ENCODE peak calls at places on chromosomes 7 and 10, in four cellular contexts. One of them, this sample, is unnamed.

GRCh38 chr10:49751636-49752510 is 10.2 kb downstream of the OGDHL start:
- DNase-seq in mucosa of descending colon: no peak
- DNase-seq in foreskin fibroblast: no peak
- DNase-seq in left ventricle myocardium inferior: no peak
- DNase-seq in this sample: no peak

GRCh38 chr7:25852249-25852994 is 299.6 kb upstream of the NFE2L3 start:
- DNase-seq in mucosa of descending colon: peak; percentile 71
- DNase-seq in foreskin fibroblast: no peak
- DNase-seq in left ventricle myocardium inferior: no peak
- DNase-seq in this sample: no peak

GRCh38 chr10:23294638-23295247 is 49.9 kb downstream of the C10orf67 start:
- DNase-seq in mucosa of descending colon: no peak
- DNase-seq in foreskin fibroblast: no peak
- DNase-seq in left ventricle myocardium inferior: no peak
- DNase-seq in this sample: peak; percentile 8

GRCh38 chr10:18159596-18159995 is 19.4 kb downstream of the CACNB2 start:
- DNase-seq in mucosa of descending colon: no peak
- DNase-seq in foreskin fibroblast: no peak
- DNase-seq in left ventricle myocardium inferior: no peak
- DNase-seq in this sample: no peak

GRCh38 chr10:111344804-111345203 is 268.0 kb downstream of the ADRA2A start:
- DNase-seq in mucosa of descending colon: no peak
- DNase-seq in foreskin fibroblast: no peak
- DNase-seq in left ventricle myocardium inferior: no peak
- DNase-seq in this sample: no peak

GRCh38 chr10:121368347-121369025 is 229.8 kb downstream of the FGFR2 start:
- DNase-seq in mucosa of descending colon: no peak
- DNase-seq in foreskin fibroblast: no peak
- DNase-seq in left ventricle myocardium inferior: no peak
- DNase-seq in this sample: no peak

GRCh38 chr7:105648561-105649401 is 67.5 kb upstream of the EFCAB10 start:
- DNase-seq in mucosa of descending colon: no peak
- DNase-seq in foreskin fibroblast: no peak
- DNase-seq in left ventricle myocardium inferior: no peak
- DNase-seq in this sample: no peak

GRCh38 chr7:146201945-146202344 is 85.3 kb downstream of the CNTNAP2 start:
- DNase-seq in mucosa of descending colon: no peak
- DNase-seq in foreskin fibroblast: no peak
- DNase-seq in left ventricle myocardium inferior: no peak
- DNase-seq in this sample: no peak

GRCh38 chr7:40965745-40966144 is 737.1 kb downstream of the INHBA start:
- DNase-seq in mucosa of descending colon: no peak
- DNase-seq in foreskin fibroblast: no peak
- DNase-seq in left ventricle myocardium inferior: no peak
- DNase-seq in this sample: no peak

GRCh38 chr7:47803846-47804245 is 144.4 kb downstream of the PKD1L1 start:
- DNase-seq in mucosa of descending colon: no peak
- DNase-seq in foreskin fibroblast: no peak
- DNase-seq in left ventricle myocardium inferior: no peak
- DNase-seq in this sample: no peak

GRCh38 chr10:98260350-98260749 is 7.6 kb downstream of the LOXL4 start:
- DNase-seq in mucosa of descending colon: no peak
- DNase-seq in foreskin fibroblast: no peak
- DNase-seq in left ventricle myocardium inferior: no peak
- DNase-seq in this sample: no peak

GRCh38 chr10:131726460-131726861 is 174.3 kb upstream of the PPP2R2D start:
- DNase-seq in mucosa of descending colon: no peak
- DNase-seq in foreskin fibroblast: no peak
- DNase-seq in left ventricle myocardium inferior: peak; percentile 55
- DNase-seq in this sample: no peak

GRCh38 chr10:132805599-132805998 is 19.7 kb upstream of the NKX6-2 start:
- DNase-seq in mucosa of descending colon: peak; percentile 33
- DNase-seq in foreskin fibroblast: no peak
- DNase-seq in left ventricle myocardium inferior: no peak
- DNase-seq in this sample: no peak

GRCh38 chr7:1681581-1681980 is 11.5 kb downstream of the ELFN1 start:
- DNase-seq in mucosa of descending colon: no peak
- DNase-seq in foreskin fibroblast: no peak
- DNase-seq in left ventricle myocardium inferior: no peak
- DNase-seq in this sample: no peak

GRCh38 chr7:48274662-48275061 is 103.4 kb downstream of the ABCA13 start:
- DNase-seq in mucosa of descending colon: no peak
- DNase-seq in foreskin fibroblast: no peak
- DNase-seq in left ventricle myocardium inferior: no peak
- DNase-seq in this sample: peak; percentile 2

GRCh38 chr10:22631646-22632278 is 82.6 kb downstream of the PIP4K2A start:
- DNase-seq in mucosa of descending colon: no peak
- DNase-seq in foreskin fibroblast: peak; percentile 36
- DNase-seq in left ventricle myocardium inferior: no peak
- DNase-seq in this sample: no peak

GRCh38 chr10:113958631-113959382 is 84.9 kb upstream of the ADRB1 start:
- DNase-seq in mucosa of descending colon: peak; percentile 68
- DNase-seq in foreskin fibroblast: peak; percentile 89
- DNase-seq in left ventricle myocardium inferior: no peak
- DNase-seq in this sample: peak; percentile 93

GRCh38 chr10:116848912-116849270 is 408 bp upstream of the ENO4 start:
- DNase-seq in mucosa of descending colon: peak; percentile 59
- DNase-seq in foreskin fibroblast: no peak
- DNase-seq in left ventricle myocardium inferior: no peak
- DNase-seq in this sample: no peak

GRCh38 chr7:135930565-135931423 is 46.4 kb downstream of the MTPN start:
- DNase-seq in mucosa of descending colon: no peak
- DNase-seq in foreskin fibroblast: peak; percentile 59
- DNase-seq in left ventricle myocardium inferior: no peak
- DNase-seq in this sample: peak; percentile 42

GRCh38 chr7:129385116-129385515 is 49.1 kb upstream of the STRIP2 start:
- DNase-seq in mucosa of descending colon: no peak
- DNase-seq in foreskin fibroblast: no peak
- DNase-seq in left ventricle myocardium inferior: no peak
- DNase-seq in this sample: no peak

GRCh38 chr7:156578978-156579430 is 61.6 kb upstream of the RNF32 start:
- DNase-seq in mucosa of descending colon: no peak
- DNase-seq in foreskin fibroblast: no peak
- DNase-seq in left ventricle myocardium inferior: no peak
- DNase-seq in this sample: no peak

GRCh38 chr7:46713868-46714596 is 793.0 kb upstream of the IGFBP3 start:
- DNase-seq in mucosa of descending colon: no peak
- DNase-seq in foreskin fibroblast: peak; percentile 54
- DNase-seq in left ventricle myocardium inferior: peak; percentile 36
- DNase-seq in this sample: no peak

GRCh38 chr10:3735175-3735574 is 49.8 kb downstream of the KLF6 start:
- DNase-seq in mucosa of descending colon: peak; percentile 49
- DNase-seq in foreskin fibroblast: no peak
- DNase-seq in left ventricle myocardium inferior: no peak
- DNase-seq in this sample: no peak

GRCh38 chr7:76302299-76303056 is at the start of gene HSPB1:
- DNase-seq in mucosa of descending colon: peak; percentile 93
- DNase-seq in foreskin fibroblast: peak; percentile 89
- DNase-seq in left ventricle myocardium inferior: peak; percentile 96
- DNase-seq in this sample: peak; percentile 86

DNA sequence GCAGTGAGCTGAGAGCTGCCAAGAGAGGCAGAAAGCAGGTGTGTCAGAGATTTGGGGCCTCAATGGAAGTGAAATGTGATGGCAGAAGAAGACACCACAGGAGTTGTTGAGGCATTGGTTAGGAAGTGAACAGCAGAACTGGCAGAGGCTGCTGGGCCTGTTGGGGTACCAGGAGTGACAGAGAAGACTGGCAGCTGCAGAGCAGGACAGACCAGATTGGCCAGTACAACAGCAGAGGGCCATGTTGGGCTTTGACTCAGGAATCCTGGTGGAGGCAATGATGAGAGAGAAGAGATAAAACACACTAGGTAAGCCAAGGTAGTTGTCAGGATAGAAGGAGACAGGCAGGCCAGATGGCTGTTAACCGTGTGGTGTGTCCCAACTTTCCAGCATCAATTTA is 19.9 kb upstream of the HERPUD2 start:
- DNase-seq in mucosa of descending colon: no peak
- DNase-seq in foreskin fibroblast: no peak
- DNase-seq in left ventricle myocardium inferior: no peak
- DNase-seq in this sample: no peak
- TF ChIP-seq CTCF in mucosa of descending colon: no peak
- TF ChIP-seq CTCF in foreskin fibroblast: no peak
- TF ChIP-seq CTCF in left ventricle myocardium inferior: no peak
- TF ChIP-seq CTCF in this sample: no peak

DNA sequence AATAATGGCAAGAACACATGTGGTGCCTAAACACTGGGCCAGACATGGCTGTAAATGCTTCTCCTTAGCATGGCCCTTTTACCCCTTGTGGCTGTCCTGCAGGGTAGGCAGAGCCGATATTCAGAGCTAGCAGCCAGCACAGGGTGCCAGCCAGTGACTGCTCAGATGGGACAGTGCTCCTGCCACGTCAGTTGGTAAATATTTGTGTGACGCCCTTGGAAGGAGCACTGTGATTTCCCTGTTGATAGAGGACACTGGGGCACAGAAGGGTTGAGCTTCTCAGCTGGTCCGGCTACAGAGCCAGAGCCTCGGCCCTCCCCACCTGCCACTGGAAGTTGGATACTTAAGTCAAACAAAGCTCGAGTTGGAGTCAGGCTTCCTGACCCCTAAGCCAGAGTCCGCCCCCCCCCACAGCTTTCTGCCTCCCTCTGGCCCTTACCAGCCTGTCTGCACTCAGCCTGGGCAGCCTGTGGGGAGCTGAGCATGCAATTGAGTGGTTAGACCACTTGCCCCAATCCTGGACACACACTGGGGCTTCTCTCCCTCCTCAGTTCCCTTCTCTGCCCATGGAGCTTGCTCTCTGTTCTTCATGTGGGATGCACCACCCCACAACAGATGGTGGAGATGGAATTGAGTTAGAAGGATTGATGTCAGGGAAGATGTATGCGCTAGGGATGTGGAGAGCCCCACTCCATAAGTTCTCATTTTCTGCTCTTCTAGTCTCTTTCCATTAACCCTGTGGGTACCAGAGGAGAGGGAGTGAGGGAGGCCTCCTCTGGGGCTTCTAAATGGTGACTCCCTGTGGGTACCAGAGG is 350.8 kb downstream of the PLXNA4 start:
- DNase-seq in mucosa of descending colon: no peak
- DNase-seq in foreskin fibroblast: no peak
- DNase-seq in left ventricle myocardium inferior: no peak
- DNase-seq in this sample: no peak
- TF ChIP-seq CTCF in mucosa of descending colon: no peak
- TF ChIP-seq CTCF in foreskin fibroblast: no peak
- TF ChIP-seq CTCF in left ventricle myocardium inferior: peak; percentile 10
- TF ChIP-seq CTCF in this sample: no peak

GRCh38 chr7:14123923-14124322 is 134.5 kb upstream of the ETV1 start:
- DNase-seq in mucosa of descending colon: no peak
- DNase-seq in foreskin fibroblast: no peak
- DNase-seq in left ventricle myocardium inferior: no peak
- DNase-seq in this sample: no peak

GRCh38 chr7:14125998-14126397 is 136.5 kb upstream of the ETV1 start:
- DNase-seq in mucosa of descending colon: no peak
- DNase-seq in foreskin fibroblast: no peak
- DNase-seq in left ventricle myocardium inferior: no peak
- DNase-seq in this sample: no peak
- TF ChIP-seq CTCF in mucosa of descending colon: no peak
- TF ChIP-seq CTCF in foreskin fibroblast: no peak
- TF ChIP-seq CTCF in left ventricle myocardium inferior: no peak
- TF ChIP-seq CTCF in this sample: no peak

GRCh38 chr7:158556721-158557440 is 30.7 kb downstream of the PTPRN2 start:
- DNase-seq in mucosa of descending colon: no peak
- DNase-seq in foreskin fibroblast: no peak
- DNase-seq in left ventricle myocardium inferior: no peak
- DNase-seq in this sample: no peak

GRCh38 chr7:158558816-158559215 is 28.8 kb downstream of the PTPRN2 start:
- DNase-seq in mucosa of descending colon: no peak
- DNase-seq in foreskin fibroblast: no peak
- DNase-seq in left ventricle myocardium inferior: no peak
- DNase-seq in this sample: no peak

GRCh38 chr7:158555034-158555520 is 32.5 kb downstream of the PTPRN2 start:
- DNase-seq in mucosa of descending colon: no peak
- DNase-seq in foreskin fibroblast: no peak
- DNase-seq in left ventricle myocardium inferior: no peak
- DNase-seq in this sample: no peak

GRCh38 chr7:158559356-158559755 is 28.3 kb downstream of the PTPRN2 start:
- DNase-seq in mucosa of descending colon: no peak
- DNase-seq in foreskin fibroblast: no peak
- DNase-seq in left ventricle myocardium inferior: no peak
- DNase-seq in this sample: no peak

GRCh38 chr7:158557441-158557755 is 30.2 kb downstream of the PTPRN2 start:
- DNase-seq in mucosa of descending colon: no peak
- DNase-seq in foreskin fibroblast: no peak
- DNase-seq in left ventricle myocardium inferior: no peak
- DNase-seq in this sample: no peak
- TF ChIP-seq CTCF in mucosa of descending colon: no peak
- TF ChIP-seq CTCF in foreskin fibroblast: no peak
- TF ChIP-seq CTCF in left ventricle myocardium inferior: no peak
- TF ChIP-seq CTCF in this sample: no peak